ENCODE peak calls at places on chromosomes 12 and 14, in eight cellular contexts. I is cardiac fibroblast, Z is HCT116, D is lower lobe of right lung, N is GM13976, O is NB4, J is BJ, B is AG09309. C is an unnamed sample.

GRCh38 chr14:54803926-54804719 is 98.5 kb downstream of the GCH1 start:
- DNase-seq in D (no peak), J (no peak), B (no peak), Z (no peak), O (peak), I (no peak), N (no peak), C (no peak)

GRCh38 chr14:48788771-48789170 is 797.4 kb downstream of the RPS29 start:
- DNase-seq in O (no peak), I (no peak), N (no peak), Z (no peak), J (no peak), B (no peak), D (no peak), C (no peak)

GRCh38 chr12:64893961-64894360 is 69.5 kb downstream of the TBC1D30 start:
- DNase-seq in B (peak), Z (no peak), J (peak), D (no peak), O (no peak), I (peak), N (no peak), C (no peak)

GRCh38 chr14:24192933-24193332 is 2.3 kb downstream of the TM9SF1 start:
- DNase-seq in N (no peak), Z (no peak), J (no peak), O (no peak), D (no peak), I (no peak), B (no peak), C (no peak)

GRCh38 chr14:67633451-67634154 is 13.9 kb downstream of the ARG2 start:
- DNase-seq in Z (no peak), I (no peak), O (no peak), D (no peak), N (no peak), J (no peak), B (no peak), C (no peak)

GRCh38 chr12:126936181-126936851 is 1330.7 kb upstream of the TMEM132C start:
- DNase-seq in B (no peak), J (no peak), Z (peak), D (no peak), O (peak), N (no peak), I (no peak), C (no peak)

GRCh38 chr12:64875186-64875585 is 50.7 kb downstream of the TBC1D30 start:
- DNase-seq in N (no peak), Z (no peak), O (no peak), J (no peak), I (no peak), B (no peak), D (no peak), C (no peak)

GRCh38 chr12:117002040-117002832 is 91.5 kb downstream of the FBXW8 start:
- DNase-seq in O (no peak), I (peak), J (no peak), D (no peak), B (no peak), N (no peak), Z (no peak), C (no peak)

GRCh38 chr12:105451211-105451610 is 120.7 kb downstream of the C12orf75 start:
- DNase-seq in D (no peak), N (no peak), J (peak), Z (no peak), B (peak), I (no peak), O (no peak), C (no peak)

GRCh38 chr14:22966783-22967269 is 9.9 kb upstream of the HAUS4 start:
- DNase-seq in D (no peak), Z (no peak), N (no peak), B (no peak), O (no peak), J (no peak), I (no peak), C (no peak)

GRCh38 chr14:79584679-79585078 is 626.6 kb downstream of the DIO2 start:
- DNase-seq in Z (no peak), N (no peak), I (peak), O (no peak), J (peak), D (no peak), B (peak), C (no peak)

GRCh38 chr12:66061076-66061475 is 69.5 kb downstream of the LLPH start:
- DNase-seq in J (no peak), Z (no peak), D (no peak), B (no peak), O (no peak), I (no peak), N (no peak), C (no peak)

GRCh38 chr12:45503887-45504286 is 225.6 kb upstream of the ARID2 start:
- DNase-seq in B (no peak), Z (no peak), O (no peak), I (no peak), D (no peak), J (no peak), N (no peak), C (no peak)

GRCh38 chr12:31752450-31752849 is 23.6 kb upstream of the AMN1 start:
- DNase-seq in Z (no peak), J (no peak), B (no peak), N (no peak), O (no peak), D (no peak), I (no peak), C (no peak)

GRCh38 chr12:122024132-122024785 is 2.6 kb downstream of the BCL7A start:
- DNase-seq in B (no peak), J (no peak), I (no peak), N (peak), D (no peak), O (no peak), Z (no peak), C (no peak)

GRCh38 chr14:100279563-100279962 is 26.7 kb downstream of the SLC25A29 start:
- DNase-seq in J (no peak), I (no peak), Z (no peak), O (no peak), N (no peak), D (no peak), B (no peak), C (no peak)

GRCh38 chr14:100281286-100282082 is 24.8 kb downstream of the SLC25A29 start:
- DNase-seq in Z (no peak), J (no peak), D (peak), O (no peak), I (no peak), B (no peak), N (no peak), C (no peak)

GRCh38 chr14:100278702-100279101 is 27.5 kb downstream of the SLC25A29 start:
- DNase-seq in O (peak), Z (no peak), N (peak), J (peak), I (peak), D (peak), B (peak), C (peak)

GRCh38 chr14:100282083-100282350 is 24.2 kb downstream of the SLC25A29 start:
- DNase-seq in D (no peak), Z (no peak), I (no peak), O (no peak), J (no peak), N (no peak), B (no peak), C (no peak)

DNA sequence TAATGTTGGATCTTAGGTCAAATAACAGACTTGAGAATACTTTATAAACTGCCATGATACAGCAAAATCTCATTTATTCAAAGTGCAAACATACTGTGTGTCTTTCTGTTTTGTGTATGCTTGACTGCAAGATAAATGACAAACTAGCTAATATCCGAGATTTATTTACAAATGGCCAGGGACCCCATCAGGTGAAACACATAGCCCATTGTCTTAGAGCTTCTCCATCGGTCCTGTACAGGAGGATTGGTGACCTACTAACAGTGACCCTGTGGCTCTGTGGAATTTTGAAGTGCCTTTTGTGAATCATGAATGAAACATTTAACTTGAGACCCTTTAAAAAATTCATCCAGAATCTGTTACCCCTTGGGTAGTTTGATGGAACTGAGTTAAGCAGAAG is 27.1 kb downstream of the SLC25A29 start:
- DNase-seq in Z (no peak), N (no peak), I (no peak), B (no peak), D (no peak), O (no peak), J (no peak), C (no peak)
- TF ChIP-seq CTCF in Z (no peak), N (no peak), I (no peak), B (no peak), D (no peak), O (no peak), J (no peak), C (no peak)

DNA sequence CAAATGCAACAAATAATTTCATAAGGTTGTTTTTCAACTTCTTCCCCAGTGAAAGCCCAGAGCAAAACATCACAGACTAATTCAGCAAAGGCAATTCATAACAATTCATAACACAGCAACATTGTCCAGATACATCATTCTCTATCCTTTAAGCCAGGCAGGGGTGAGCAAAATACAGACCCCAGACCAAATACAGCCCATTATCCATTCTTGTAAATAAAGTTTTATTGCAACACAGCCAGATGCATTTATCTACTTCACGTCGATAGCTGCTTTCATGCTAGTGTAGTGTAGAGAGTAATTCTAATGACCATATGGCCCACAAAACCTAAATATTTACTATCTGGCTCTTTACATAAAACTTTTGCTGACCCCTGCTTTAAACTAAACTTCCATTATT is 174.5 kb downstream of the DUSP6 start:
- DNase-seq in D (no peak), I (no peak), Z (no peak), N (no peak), J (no peak), B (no peak), O (no peak), C (no peak)
- TF ChIP-seq CTCF in D (no peak), I (no peak), Z (no peak), N (no peak), J (no peak), B (no peak), O (no peak), C (no peak)

GRCh38 chr14:30608533-30609006 is 13.5 kb upstream of the SCFD1 start:
- DNase-seq in D (no peak), Z (no peak), I (peak), O (no peak), B (no peak), N (no peak), J (no peak), C (no peak)
- TF ChIP-seq CTCF in D (no peak), Z (peak), I (peak), O (no peak), B (no peak), N (no peak), J (peak), C (no peak)

GRCh38 chr12:55762646-55763045 is 19.7 kb downstream of the GDF11 start:
- DNase-seq in O (no peak), N (no peak), D (no peak), B (no peak), J (no peak), Z (no peak), I (no peak), C (no peak)
- TF ChIP-seq CTCF in O (no peak), N (no peak), D (no peak), B (no peak), J (no peak), Z (no peak), I (no peak), C (no peak)

DNA sequence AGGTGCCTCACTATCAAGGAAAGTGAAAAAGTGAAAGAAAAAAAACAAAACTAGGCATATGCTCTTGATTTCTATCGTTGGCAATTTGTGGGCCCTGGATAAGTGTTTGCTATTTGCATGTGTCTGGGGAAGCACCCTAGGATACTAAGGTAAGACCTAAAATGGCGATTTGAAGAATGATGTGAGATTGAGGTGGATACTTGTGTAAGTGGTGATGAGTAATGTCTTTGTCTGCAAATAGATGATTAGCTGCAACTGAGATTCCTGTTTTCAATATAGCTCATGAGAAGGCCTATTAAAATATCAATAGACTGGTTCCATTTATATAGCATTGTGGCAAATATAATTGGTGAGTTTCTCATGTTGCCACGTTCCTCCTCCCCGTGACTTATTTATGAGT is 261.7 kb downstream of the NEDD1 start:
- DNase-seq in O (peak), Z (no peak), D (no peak), I (no peak), B (no peak), N (no peak), J (no peak), C (no peak)
- TF ChIP-seq CTCF in O (no peak), Z (no peak), D (no peak), I (no peak), B (no peak), N (no peak), J (no peak), C (no peak)

GRCh38 chr12:25023808-25024207 is 74.9 kb upstream of the BCAT1 start:
- DNase-seq in I (no peak), J (no peak), Z (no peak), O (no peak), N (no peak), D (no peak), B (no peak), C (no peak)
- TF ChIP-seq CTCF in I (no peak), J (no peak), Z (no peak), O (no peak), N (no peak), D (no peak), B (no peak), C (no peak)

GRCh38 chr14:93903342-93904184 is 23.6 kb upstream of the FAM181A start:
- DNase-seq in D (no peak), N (no peak), O (peak), I (no peak), Z (peak), B (no peak), J (no peak), C (no peak)
- TF ChIP-seq CTCF in D (peak), N (peak), O (peak), I (peak), Z (peak), B (peak), J (peak), C (peak)

C was measured in GM13977.